ENCODE peak calls at places on chromosomes 13 and 19, in nine cellular contexts. One of them, this sample, is unnamed.

GRCh38 chr13:66353664-66354063 is 876.5 kb downstream of the PCDH9 start:
- DNase-seq in stimulated activated CD8-positive, alpha-beta memory T cell treated with anti-CD3 and anti-CD28 coated beads, Interleukin-4, amount 100 ng/mL, for 1 hour: no peak
- DNase-seq in posterior cingulate gyrus: no peak
- DNase-seq in activated B cell treated with CpG ODN at 0.5 μM for 24 hours: no peak
- DNase-seq in tibial artery: no peak
- DNase-seq in T1000: no peak
- DNase-seq in breast epithelium: no peak
- DNase-seq in neural crest cell: no peak
- DNase-seq in activated T-helper 1 cell treated with anti-CD3 and anti-CD28 coated beads, Interleukin-12 subunit alpha, Interleukin-12 subunit beta, Interleukin-2, Interleukin-4 antibody, amounts not matched to agents 30 ng/mL and 10 ng/mL and 1 ng/mL, durations not matched to agents 14 hours and 24 hours and 36 hours: no peak
- DNase-seq in this sample: no peak

GRCh38 chr13:51995677-51996551 is 15.3 kb downstream of the ATP7B start:
- DNase-seq in activated T-helper 1 cell treated with anti-CD3 and anti-CD28 coated beads, Interleukin-12 subunit alpha, Interleukin-12 subunit beta, Interleukin-2, Interleukin-4 antibody, amounts not matched to agents 30 ng/mL and 10 ng/mL and 1 ng/mL, durations not matched to agents 14 hours and 24 hours and 36 hours: no peak
- DNase-seq in tibial artery: no peak
- DNase-seq in posterior cingulate gyrus: no peak
- DNase-seq in activated B cell treated with CpG ODN at 0.5 μM for 24 hours: no peak
- DNase-seq in stimulated activated CD8-positive, alpha-beta memory T cell treated with anti-CD3 and anti-CD28 coated beads, Interleukin-4, amount 100 ng/mL, for 1 hour: no peak
- DNase-seq in breast epithelium: no peak
- DNase-seq in neural crest cell: no peak
- DNase-seq in T1000: no peak
- DNase-seq in this sample: peak; percentile 77

GRCh38 chr19:54156953-54157352 is 2.6 kb downstream of the LENG1 start:
- DNase-seq in activated B cell treated with CpG ODN at 0.5 μM for 24 hours: no peak
- DNase-seq in neural crest cell: no peak
- DNase-seq in breast epithelium: no peak
- DNase-seq in tibial artery: no peak
- DNase-seq in T1000: no peak
- DNase-seq in posterior cingulate gyrus: no peak
- DNase-seq in activated T-helper 1 cell treated with anti-CD3 and anti-CD28 coated beads, Interleukin-12 subunit alpha, Interleukin-12 subunit beta, Interleukin-2, Interleukin-4 antibody, amounts not matched to agents 30 ng/mL and 10 ng/mL and 1 ng/mL, durations not matched to agents 14 hours and 24 hours and 36 hours: no peak
- DNase-seq in stimulated activated CD8-positive, alpha-beta memory T cell treated with anti-CD3 and anti-CD28 coated beads, Interleukin-4, amount 100 ng/mL, for 1 hour: no peak
- DNase-seq in this sample: no peak

GRCh38 chr19:15702590-15702930 is 25.3 kb upstream of the OR10H2 start:
- DNase-seq in tibial artery: peak; percentile 77
- DNase-seq in stimulated activated CD8-positive, alpha-beta memory T cell treated with anti-CD3 and anti-CD28 coated beads, Interleukin-4, amount 100 ng/mL, for 1 hour: peak; percentile 11
- DNase-seq in posterior cingulate gyrus: peak; percentile 35
- DNase-seq in neural crest cell: no peak
- DNase-seq in activated T-helper 1 cell treated with anti-CD3 and anti-CD28 coated beads, Interleukin-12 subunit alpha, Interleukin-12 subunit beta, Interleukin-2, Interleukin-4 antibody, amounts not matched to agents 30 ng/mL and 10 ng/mL and 1 ng/mL, durations not matched to agents 14 hours and 24 hours and 36 hours: no peak
- DNase-seq in activated B cell treated with CpG ODN at 0.5 μM for 24 hours: no peak
- DNase-seq in breast epithelium: peak; percentile 69
- DNase-seq in T1000: no peak
- DNase-seq in this sample: no peak

GRCh38 chr19:39428309-39429112 is 7.2 kb downstream of the RPS16 start:
- DNase-seq in stimulated activated CD8-positive, alpha-beta memory T cell treated with anti-CD3 and anti-CD28 coated beads, Interleukin-4, amount 100 ng/mL, for 1 hour: no peak
- DNase-seq in activated T-helper 1 cell treated with anti-CD3 and anti-CD28 coated beads, Interleukin-12 subunit alpha, Interleukin-12 subunit beta, Interleukin-2, Interleukin-4 antibody, amounts not matched to agents 30 ng/mL and 10 ng/mL and 1 ng/mL, durations not matched to agents 14 hours and 24 hours and 36 hours: no peak
- DNase-seq in activated B cell treated with CpG ODN at 0.5 μM for 24 hours: no peak
- DNase-seq in neural crest cell: no peak
- DNase-seq in T1000: peak; percentile 30
- DNase-seq in tibial artery: peak; percentile 81
- DNase-seq in posterior cingulate gyrus: no peak
- DNase-seq in breast epithelium: no peak
- DNase-seq in this sample: peak; percentile 98

GRCh38 chr19:43902399-43902798 is 32.7 kb downstream of the ZNF45 start:
- DNase-seq in stimulated activated CD8-positive, alpha-beta memory T cell treated with anti-CD3 and anti-CD28 coated beads, Interleukin-4, amount 100 ng/mL, for 1 hour: no peak
- DNase-seq in tibial artery: no peak
- DNase-seq in breast epithelium: no peak
- DNase-seq in activated T-helper 1 cell treated with anti-CD3 and anti-CD28 coated beads, Interleukin-12 subunit alpha, Interleukin-12 subunit beta, Interleukin-2, Interleukin-4 antibody, amounts not matched to agents 30 ng/mL and 10 ng/mL and 1 ng/mL, durations not matched to agents 14 hours and 24 hours and 36 hours: no peak
- DNase-seq in posterior cingulate gyrus: no peak
- DNase-seq in T1000: no peak
- DNase-seq in activated B cell treated with CpG ODN at 0.5 μM for 24 hours: no peak
- DNase-seq in neural crest cell: no peak
- DNase-seq in this sample: no peak

GRCh38 chr13:89163081-89163480 is 1491.9 kb downstream of the SLITRK5 start:
- DNase-seq in breast epithelium: no peak
- DNase-seq in neural crest cell: no peak
- DNase-seq in posterior cingulate gyrus: no peak
- DNase-seq in activated B cell treated with CpG ODN at 0.5 μM for 24 hours: no peak
- DNase-seq in tibial artery: no peak
- DNase-seq in T1000: no peak
- DNase-seq in activated T-helper 1 cell treated with anti-CD3 and anti-CD28 coated beads, Interleukin-12 subunit alpha, Interleukin-12 subunit beta, Interleukin-2, Interleukin-4 antibody, amounts not matched to agents 30 ng/mL and 10 ng/mL and 1 ng/mL, durations not matched to agents 14 hours and 24 hours and 36 hours: no peak
- DNase-seq in stimulated activated CD8-positive, alpha-beta memory T cell treated with anti-CD3 and anti-CD28 coated beads, Interleukin-4, amount 100 ng/mL, for 1 hour: no peak
- DNase-seq in this sample: no peak

GRCh38 chr13:70518081-70518480 is 409.8 kb upstream of the KLHL1 start:
- DNase-seq in tibial artery: no peak
- DNase-seq in posterior cingulate gyrus: no peak
- DNase-seq in stimulated activated CD8-positive, alpha-beta memory T cell treated with anti-CD3 and anti-CD28 coated beads, Interleukin-4, amount 100 ng/mL, for 1 hour: no peak
- DNase-seq in breast epithelium: no peak
- DNase-seq in neural crest cell: no peak
- DNase-seq in activated T-helper 1 cell treated with anti-CD3 and anti-CD28 coated beads, Interleukin-12 subunit alpha, Interleukin-12 subunit beta, Interleukin-2, Interleukin-4 antibody, amounts not matched to agents 30 ng/mL and 10 ng/mL and 1 ng/mL, durations not matched to agents 14 hours and 24 hours and 36 hours: no peak
- DNase-seq in activated B cell treated with CpG ODN at 0.5 μM for 24 hours: no peak
- DNase-seq in T1000: no peak
- DNase-seq in this sample: no peak

GRCh38 chr13:42384265-42384664 is 112.3 kb downstream of the AKAP11 start:
- DNase-seq in activated T-helper 1 cell treated with anti-CD3 and anti-CD28 coated beads, Interleukin-12 subunit alpha, Interleukin-12 subunit beta, Interleukin-2, Interleukin-4 antibody, amounts not matched to agents 30 ng/mL and 10 ng/mL and 1 ng/mL, durations not matched to agents 14 hours and 24 hours and 36 hours: no peak
- DNase-seq in neural crest cell: no peak
- DNase-seq in T1000: no peak
- DNase-seq in posterior cingulate gyrus: no peak
- DNase-seq in tibial artery: no peak
- DNase-seq in breast epithelium: no peak
- DNase-seq in stimulated activated CD8-positive, alpha-beta memory T cell treated with anti-CD3 and anti-CD28 coated beads, Interleukin-4, amount 100 ng/mL, for 1 hour: no peak
- DNase-seq in activated B cell treated with CpG ODN at 0.5 μM for 24 hours: no peak
- DNase-seq in this sample: no peak

GRCh38 chr13:46903748-46904147 is 6.9 kb upstream of the HTR2A start:
- DNase-seq in posterior cingulate gyrus: no peak
- DNase-seq in activated T-helper 1 cell treated with anti-CD3 and anti-CD28 coated beads, Interleukin-12 subunit alpha, Interleukin-12 subunit beta, Interleukin-2, Interleukin-4 antibody, amounts not matched to agents 30 ng/mL and 10 ng/mL and 1 ng/mL, durations not matched to agents 14 hours and 24 hours and 36 hours: no peak
- DNase-seq in breast epithelium: no peak
- DNase-seq in T1000: no peak
- DNase-seq in activated B cell treated with CpG ODN at 0.5 μM for 24 hours: no peak
- DNase-seq in stimulated activated CD8-positive, alpha-beta memory T cell treated with anti-CD3 and anti-CD28 coated beads, Interleukin-4, amount 100 ng/mL, for 1 hour: no peak
- DNase-seq in tibial artery: no peak
- DNase-seq in neural crest cell: no peak
- DNase-seq in this sample: no peak

GRCh38 chr13:27411393-27411792 is 13.0 kb upstream of the GTF3A start:
- DNase-seq in stimulated activated CD8-positive, alpha-beta memory T cell treated with anti-CD3 and anti-CD28 coated beads, Interleukin-4, amount 100 ng/mL, for 1 hour: no peak
- DNase-seq in T1000: no peak
- DNase-seq in activated T-helper 1 cell treated with anti-CD3 and anti-CD28 coated beads, Interleukin-12 subunit alpha, Interleukin-12 subunit beta, Interleukin-2, Interleukin-4 antibody, amounts not matched to agents 30 ng/mL and 10 ng/mL and 1 ng/mL, durations not matched to agents 14 hours and 24 hours and 36 hours: no peak
- DNase-seq in posterior cingulate gyrus: no peak
- DNase-seq in neural crest cell: no peak
- DNase-seq in breast epithelium: no peak
- DNase-seq in tibial artery: no peak
- DNase-seq in activated B cell treated with CpG ODN at 0.5 μM for 24 hours: no peak
- DNase-seq in this sample: no peak

GRCh38 chr13:110556224-110556606 is 5.3 kb downstream of the RAB20 start:
- DNase-seq in stimulated activated CD8-positive, alpha-beta memory T cell treated with anti-CD3 and anti-CD28 coated beads, Interleukin-4, amount 100 ng/mL, for 1 hour: no peak
- DNase-seq in neural crest cell: no peak
- DNase-seq in activated B cell treated with CpG ODN at 0.5 μM for 24 hours: no peak
- DNase-seq in activated T-helper 1 cell treated with anti-CD3 and anti-CD28 coated beads, Interleukin-12 subunit alpha, Interleukin-12 subunit beta, Interleukin-2, Interleukin-4 antibody, amounts not matched to agents 30 ng/mL and 10 ng/mL and 1 ng/mL, durations not matched to agents 14 hours and 24 hours and 36 hours: no peak
- DNase-seq in tibial artery: no peak
- DNase-seq in T1000: no peak
- DNase-seq in breast epithelium: peak; percentile 24
- DNase-seq in posterior cingulate gyrus: no peak
- DNase-seq in this sample: no peak

GRCh38 chr13:45296259-45296658 is 44.7 kb downstream of the TPT1 start:
- DNase-seq in posterior cingulate gyrus: no peak
- DNase-seq in activated T-helper 1 cell treated with anti-CD3 and anti-CD28 coated beads, Interleukin-12 subunit alpha, Interleukin-12 subunit beta, Interleukin-2, Interleukin-4 antibody, amounts not matched to agents 30 ng/mL and 10 ng/mL and 1 ng/mL, durations not matched to agents 14 hours and 24 hours and 36 hours: no peak
- DNase-seq in neural crest cell: no peak
- DNase-seq in activated B cell treated with CpG ODN at 0.5 μM for 24 hours: no peak
- DNase-seq in T1000: no peak
- DNase-seq in breast epithelium: no peak
- DNase-seq in stimulated activated CD8-positive, alpha-beta memory T cell treated with anti-CD3 and anti-CD28 coated beads, Interleukin-4, amount 100 ng/mL, for 1 hour: no peak
- DNase-seq in tibial artery: no peak
- DNase-seq in this sample: no peak

GRCh38 chr13:30020726-30021312 is 170.4 kb upstream of the UBL3 start:
- DNase-seq in activated B cell treated with CpG ODN at 0.5 μM for 24 hours: no peak
- DNase-seq in breast epithelium: no peak
- DNase-seq in neural crest cell: no peak
- DNase-seq in tibial artery: no peak
- DNase-seq in T1000: no peak
- DNase-seq in activated T-helper 1 cell treated with anti-CD3 and anti-CD28 coated beads, Interleukin-12 subunit alpha, Interleukin-12 subunit beta, Interleukin-2, Interleukin-4 antibody, amounts not matched to agents 30 ng/mL and 10 ng/mL and 1 ng/mL, durations not matched to agents 14 hours and 24 hours and 36 hours: no peak
- DNase-seq in stimulated activated CD8-positive, alpha-beta memory T cell treated with anti-CD3 and anti-CD28 coated beads, Interleukin-4, amount 100 ng/mL, for 1 hour: no peak
- DNase-seq in posterior cingulate gyrus: no peak
- DNase-seq in this sample: peak; percentile 89

GRCh38 chr19:56076413-56076998 is 44.6 kb downstream of the ZNF787 start:
- DNase-seq in breast epithelium: no peak
- DNase-seq in tibial artery: no peak
- DNase-seq in T1000: peak; percentile 41
- DNase-seq in activated T-helper 1 cell treated with anti-CD3 and anti-CD28 coated beads, Interleukin-12 subunit alpha, Interleukin-12 subunit beta, Interleukin-2, Interleukin-4 antibody, amounts not matched to agents 30 ng/mL and 10 ng/mL and 1 ng/mL, durations not matched to agents 14 hours and 24 hours and 36 hours: no peak
- DNase-seq in posterior cingulate gyrus: peak; percentile 35
- DNase-seq in neural crest cell: peak; percentile 76
- DNase-seq in activated B cell treated with CpG ODN at 0.5 μM for 24 hours: peak; percentile 27
- DNase-seq in stimulated activated CD8-positive, alpha-beta memory T cell treated with anti-CD3 and anti-CD28 coated beads, Interleukin-4, amount 100 ng/mL, for 1 hour: no peak
- DNase-seq in this sample: peak; percentile 96

GRCh38 chr13:76860706-76861105 is 25.5 kb downstream of the KCTD12 start:
- DNase-seq in tibial artery: no peak
- DNase-seq in breast epithelium: no peak
- DNase-seq in posterior cingulate gyrus: no peak
- DNase-seq in stimulated activated CD8-positive, alpha-beta memory T cell treated with anti-CD3 and anti-CD28 coated beads, Interleukin-4, amount 100 ng/mL, for 1 hour: no peak
- DNase-seq in activated B cell treated with CpG ODN at 0.5 μM for 24 hours: no peak
- DNase-seq in activated T-helper 1 cell treated with anti-CD3 and anti-CD28 coated beads, Interleukin-12 subunit alpha, Interleukin-12 subunit beta, Interleukin-2, Interleukin-4 antibody, amounts not matched to agents 30 ng/mL and 10 ng/mL and 1 ng/mL, durations not matched to agents 14 hours and 24 hours and 36 hours: no peak
- DNase-seq in neural crest cell: no peak
- DNase-seq in T1000: no peak
- DNase-seq in this sample: no peak

GRCh38 chr19:45314708-45315107 is 8.0 kb downstream of the CKM start:
- DNase-seq in tibial artery: no peak
- DNase-seq in activated T-helper 1 cell treated with anti-CD3 and anti-CD28 coated beads, Interleukin-12 subunit alpha, Interleukin-12 subunit beta, Interleukin-2, Interleukin-4 antibody, amounts not matched to agents 30 ng/mL and 10 ng/mL and 1 ng/mL, durations not matched to agents 14 hours and 24 hours and 36 hours: no peak
- DNase-seq in T1000: no peak
- DNase-seq in activated B cell treated with CpG ODN at 0.5 μM for 24 hours: no peak
- DNase-seq in posterior cingulate gyrus: no peak
- DNase-seq in stimulated activated CD8-positive, alpha-beta memory T cell treated with anti-CD3 and anti-CD28 coated beads, Interleukin-4, amount 100 ng/mL, for 1 hour: no peak
- DNase-seq in breast epithelium: no peak
- DNase-seq in neural crest cell: no peak
- DNase-seq in this sample: no peak

GRCh38 chr13:66556306-66556705 is 673.8 kb downstream of the PCDH9 start:
- DNase-seq in breast epithelium: no peak
- DNase-seq in neural crest cell: no peak
- DNase-seq in activated B cell treated with CpG ODN at 0.5 μM for 24 hours: no peak
- DNase-seq in activated T-helper 1 cell treated with anti-CD3 and anti-CD28 coated beads, Interleukin-12 subunit alpha, Interleukin-12 subunit beta, Interleukin-2, Interleukin-4 antibody, amounts not matched to agents 30 ng/mL and 10 ng/mL and 1 ng/mL, durations not matched to agents 14 hours and 24 hours and 36 hours: no peak
- DNase-seq in posterior cingulate gyrus: no peak
- DNase-seq in T1000: no peak
- DNase-seq in tibial artery: no peak
- DNase-seq in stimulated activated CD8-positive, alpha-beta memory T cell treated with anti-CD3 and anti-CD28 coated beads, Interleukin-4, amount 100 ng/mL, for 1 hour: no peak
- DNase-seq in this sample: no peak

GRCh38 chr19:20162821-20163220 is 4.2 kb upstream of the ZNF486 start:
- DNase-seq in stimulated activated CD8-positive, alpha-beta memory T cell treated with anti-CD3 and anti-CD28 coated beads, Interleukin-4, amount 100 ng/mL, for 1 hour: no peak
- DNase-seq in neural crest cell: no peak
- DNase-seq in activated T-helper 1 cell treated with anti-CD3 and anti-CD28 coated beads, Interleukin-12 subunit alpha, Interleukin-12 subunit beta, Interleukin-2, Interleukin-4 antibody, amounts not matched to agents 30 ng/mL and 10 ng/mL and 1 ng/mL, durations not matched to agents 14 hours and 24 hours and 36 hours: no peak
- DNase-seq in tibial artery: no peak
- DNase-seq in breast epithelium: no peak
- DNase-seq in T1000: no peak
- DNase-seq in posterior cingulate gyrus: no peak
- DNase-seq in activated B cell treated with CpG ODN at 0.5 μM for 24 hours: no peak
- DNase-seq in this sample: no peak

GRCh38 chr13:76014618-76015315 is 378.6 kb downstream of the LMO7 start:
- DNase-seq in posterior cingulate gyrus: no peak
- DNase-seq in breast epithelium: no peak
- DNase-seq in activated T-helper 1 cell treated with anti-CD3 and anti-CD28 coated beads, Interleukin-12 subunit alpha, Interleukin-12 subunit beta, Interleukin-2, Interleukin-4 antibody, amounts not matched to agents 30 ng/mL and 10 ng/mL and 1 ng/mL, durations not matched to agents 14 hours and 24 hours and 36 hours: no peak
- DNase-seq in stimulated activated CD8-positive, alpha-beta memory T cell treated with anti-CD3 and anti-CD28 coated beads, Interleukin-4, amount 100 ng/mL, for 1 hour: no peak
- DNase-seq in activated B cell treated with CpG ODN at 0.5 μM for 24 hours: no peak
- DNase-seq in T1000: no peak
- DNase-seq in neural crest cell: no peak
- DNase-seq in tibial artery: no peak
- DNase-seq in this sample: peak; percentile 10

GRCh38 chr19:51064534-51065220 is at the start of gene KLK13:
- DNase-seq in activated B cell treated with CpG ODN at 0.5 μM for 24 hours: no peak
- DNase-seq in T1000: no peak
- DNase-seq in activated T-helper 1 cell treated with anti-CD3 and anti-CD28 coated beads, Interleukin-12 subunit alpha, Interleukin-12 subunit beta, Interleukin-2, Interleukin-4 antibody, amounts not matched to agents 30 ng/mL and 10 ng/mL and 1 ng/mL, durations not matched to agents 14 hours and 24 hours and 36 hours: no peak
- DNase-seq in posterior cingulate gyrus: no peak
- DNase-seq in neural crest cell: no peak
- DNase-seq in tibial artery: no peak
- DNase-seq in stimulated activated CD8-positive, alpha-beta memory T cell treated with anti-CD3 and anti-CD28 coated beads, Interleukin-4, amount 100 ng/mL, for 1 hour: no peak
- DNase-seq in breast epithelium: no peak
- DNase-seq in this sample: peak; percentile 46

GRCh38 chr19:38274734-38275133 is 10.4 kb downstream of the SPINT2 start:
- DNase-seq in neural crest cell: no peak
- DNase-seq in stimulated activated CD8-positive, alpha-beta memory T cell treated with anti-CD3 and anti-CD28 coated beads, Interleukin-4, amount 100 ng/mL, for 1 hour: no peak
- DNase-seq in activated T-helper 1 cell treated with anti-CD3 and anti-CD28 coated beads, Interleukin-12 subunit alpha, Interleukin-12 subunit beta, Interleukin-2, Interleukin-4 antibody, amounts not matched to agents 30 ng/mL and 10 ng/mL and 1 ng/mL, durations not matched to agents 14 hours and 24 hours and 36 hours: no peak
- DNase-seq in posterior cingulate gyrus: peak; percentile 73
- DNase-seq in tibial artery: no peak
- DNase-seq in activated B cell treated with CpG ODN at 0.5 μM for 24 hours: no peak
- DNase-seq in T1000: no peak
- DNase-seq in breast epithelium: no peak
- DNase-seq in this sample: peak; percentile 15

GRCh38 chr13:113666951-113667701 is at the start of gene GRK1:
- DNase-seq in breast epithelium: peak; percentile 47
- DNase-seq in activated T-helper 1 cell treated with anti-CD3 and anti-CD28 coated beads, Interleukin-12 subunit alpha, Interleukin-12 subunit beta, Interleukin-2, Interleukin-4 antibody, amounts not matched to agents 30 ng/mL and 10 ng/mL and 1 ng/mL, durations not matched to agents 14 hours and 24 hours and 36 hours: no peak
- DNase-seq in stimulated activated CD8-positive, alpha-beta memory T cell treated with anti-CD3 and anti-CD28 coated beads, Interleukin-4, amount 100 ng/mL, for 1 hour: no peak
- DNase-seq in neural crest cell: peak; percentile 22
- DNase-seq in posterior cingulate gyrus: no peak
- DNase-seq in T1000: no peak
- DNase-seq in tibial artery: peak; percentile 63
- DNase-seq in activated B cell treated with CpG ODN at 0.5 μM for 24 hours: peak; percentile 11
- DNase-seq in this sample: peak; percentile 78